ENCODE peak calls at places on chromosome 10, in ten cellular contexts. V, U, P, B, K, O, Y, I, T and Q are unnamed samples.

GRCh38 chr10:80464557-80465466 is 10.7 kb downstream of the TSPAN14 start:
- DNase-seq in V (peak; percentile 40), U (peak; percentile 47), P (no peak), B (no peak), K (peak; percentile 35), O (peak; percentile 53), Y (no peak), I (no peak), T (peak; percentile 53), Q (no peak)

GRCh38 chr10:9603972-9604371 is 1413.7 kb upstream of the CELF2 start:
- DNase-seq in V (no peak), U (no peak), P (no peak), B (no peak), K (no peak), O (no peak), Y (no peak), I (no peak), T (no peak), Q (no peak)

GRCh38 chr10:17217661-17218306 is 10.3 kb upstream of the VIM start:
- DNase-seq in V (no peak), U (no peak), P (no peak), B (no peak), K (no peak), O (no peak), Y (no peak), I (no peak), T (peak; percentile 94), Q (no peak)

GRCh38 chr10:79055892-79056291 is 12.9 kb upstream of the ZMIZ1 start:
- DNase-seq in V (no peak), U (no peak), P (no peak), B (no peak), K (no peak), O (peak; percentile 13), Y (peak; percentile 9), I (no peak), T (no peak), Q (no peak)

GRCh38 chr10:11330383-11331020 is 280.9 kb downstream of the USP6NL start:
- DNase-seq in V (no peak), U (no peak), P (no peak), B (no peak), K (no peak), O (no peak), Y (no peak), I (peak; percentile 44), T (peak; percentile 59), Q (peak; percentile 54)

GRCh38 chr10:32084484-32084883 is 28.3 kb upstream of the KIF5B start:
- DNase-seq in V (no peak), U (no peak), P (no peak), B (no peak), K (no peak), O (no peak), Y (peak; percentile 18), I (no peak), T (peak; percentile 21), Q (no peak)

GRCh38 chr10:130999376-131000202 is 311.9 kb downstream of the TCERG1L start:
- DNase-seq in V (no peak), U (no peak), P (no peak), B (no peak), K (no peak), O (no peak), Y (no peak), I (no peak), T (no peak), Q (no peak)

GRCh38 chr10:2051108-2051507 is 313.8 kb upstream of the ADARB2 start:
- DNase-seq in V (no peak), U (no peak), P (no peak), B (no peak), K (no peak), O (no peak), Y (no peak), I (no peak), T (no peak), Q (no peak)

DNA sequence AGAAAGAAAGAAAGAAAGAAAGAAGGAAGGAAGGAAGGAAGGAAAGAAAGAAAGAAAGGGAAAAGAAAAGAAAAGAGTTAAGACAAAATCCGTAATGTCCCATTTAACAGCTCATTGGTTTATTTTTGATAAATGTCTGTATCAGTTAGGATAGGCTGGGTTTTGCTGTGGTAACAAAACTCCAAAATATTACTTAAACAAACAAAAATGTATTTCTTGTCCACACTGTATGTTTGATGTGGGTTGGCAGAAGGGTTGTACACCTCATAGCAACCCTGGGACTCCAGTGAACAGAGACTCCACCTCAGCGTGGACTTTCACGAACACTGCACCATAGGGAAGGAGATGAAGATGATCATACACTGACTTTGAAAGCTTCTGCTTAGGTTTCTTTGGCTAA is 59.6 kb downstream of the PPP1R3C start:
- DNase-seq in V (no peak), U (no peak), P (no peak), B (no peak), K (no peak), O (no peak), Y (no peak), I (no peak), T (no peak), Q (no peak)
- H3K4me3 ChIP-seq in V (no peak overlapping the region), U (no peak overlapping the region), P (no peak overlapping the region), B (no peak overlapping the region), K (no peak overlapping the region), O (no peak overlapping the region), Y (no peak overlapping the region), I (no peak overlapping the region), T (no peak overlapping the region), Q (no peak overlapping the region)

DNA sequence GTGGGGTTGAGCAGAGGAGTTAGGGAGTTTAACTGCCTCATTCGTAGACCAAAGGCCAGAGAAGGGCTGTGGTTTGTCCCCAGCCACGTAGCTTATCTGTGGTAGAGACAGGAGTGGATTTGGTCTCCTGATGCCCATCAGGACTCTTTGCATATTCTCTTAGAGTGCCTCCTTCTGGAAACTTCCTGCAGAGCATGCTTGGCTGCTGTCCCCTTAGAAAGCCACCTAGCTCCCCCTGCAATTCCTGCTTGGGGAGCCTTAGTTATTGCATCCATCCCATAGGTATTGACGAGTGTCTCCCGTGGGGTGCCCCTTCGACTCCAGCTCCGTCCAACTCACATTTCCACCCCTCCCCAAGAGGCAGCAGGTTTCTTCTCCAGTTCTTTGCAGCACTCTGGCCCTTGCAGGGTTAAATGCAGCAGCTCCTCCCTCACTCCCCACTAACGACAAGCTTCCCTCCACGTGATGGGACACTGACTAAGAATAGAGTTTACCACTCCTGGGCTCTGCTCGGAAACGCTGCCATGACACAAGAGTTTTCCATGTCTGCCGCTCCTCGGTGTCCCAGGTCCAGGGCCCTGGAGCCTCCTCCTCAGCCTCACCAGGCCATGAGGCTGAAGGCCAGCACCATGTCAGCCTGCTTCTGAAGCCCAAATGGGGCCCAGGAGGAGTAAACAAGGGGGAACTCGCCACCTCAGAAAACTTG is 147.8 kb upstream of the UNC5B start:
- DNase-seq in V (no peak), U (peak; percentile 15), P (peak; percentile 30), B (no peak), K (no peak), O (peak; percentile 71), Y (no peak), I (no peak), T (no peak), Q (no peak)
- TF ChIP-seq CTCF in V (peak; percentile 26), U (peak; percentile 25), P (peak; percentile 62), B (no peak), K (no peak), O (peak; percentile 23), Y (no peak), I (no peak), T (no peak), Q (no peak)

GRCh38 chr10:67834375-67834774 is 3.6 kb downstream of the DNAJC12 start:
- DNase-seq in V (no peak), U (no peak), P (no peak), B (no peak), K (no peak), O (no peak), Y (no peak), I (no peak), T (no peak), Q (no peak)

GRCh38 chr10:67839957-67840356 is 2.0 kb upstream of the DNAJC12 start:
- DNase-seq in V (no peak), U (no peak), P (peak; percentile 93), B (no peak), K (no peak), O (no peak), Y (no peak), I (no peak), T (no peak), Q (no peak)

GRCh38 chr10:67836972-67837371 is 1.0 kb downstream of the DNAJC12 start:
- DNase-seq in V (no peak), U (no peak), P (no peak), B (no peak), K (no peak), O (no peak), Y (no peak), I (no peak), T (no peak), Q (no peak)

GRCh38 chr10:67837519-67838314 is at the start of gene DNAJC12:
- DNase-seq in V (peak; percentile 96), U (peak; percentile 93), P (peak; percentile 78), B (no peak), K (no peak), O (no peak), Y (no peak), I (peak; percentile 70), T (peak; percentile 36), Q (no peak)

DNA sequence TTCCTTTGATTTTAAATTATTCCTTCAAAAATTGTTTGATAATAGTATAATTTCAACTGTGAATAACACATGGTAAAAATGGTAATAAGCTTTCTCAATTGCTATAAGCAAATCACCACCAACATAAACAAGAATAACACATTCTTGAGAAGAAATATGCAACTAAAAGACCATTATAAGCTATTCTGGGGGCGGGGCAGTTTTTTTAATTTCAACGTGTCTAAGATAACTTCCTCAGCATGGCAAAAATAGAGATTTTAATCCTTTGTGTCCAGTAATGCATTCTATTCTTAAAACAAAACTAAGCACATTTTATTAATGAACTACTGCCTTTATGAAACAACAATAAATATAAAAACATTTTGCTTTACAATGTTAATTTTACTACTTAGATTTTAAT is 1.5 kb downstream of the DNAJC12 start:
- DNase-seq in V (peak; percentile 70), U (peak; percentile 46), P (no peak), B (no peak), K (no peak), O (no peak), Y (no peak), I (no peak), T (no peak), Q (no peak)
- H3K4me3 ChIP-seq in V (peak overlapping the region; percentile 55), U (peak overlapping the region; percentile 85), P (peak overlapping the region; percentile 13), B (no peak overlapping the region), K (no peak overlapping the region), O (no peak overlapping the region), Y (no peak overlapping the region), I (no peak overlapping the region), T (no peak overlapping the region), Q (no peak overlapping the region)

GRCh38 chr10:83075395-83076072 is 1063.8 kb upstream of the GHITM start:
- DNase-seq in V (no peak), U (no peak), P (no peak), B (no peak), K (no peak), O (no peak), Y (no peak), I (no peak), T (no peak), Q (peak; percentile 20)

GRCh38 chr10:83078645-83079044 is 1060.7 kb upstream of the GHITM start:
- DNase-seq in V (no peak), U (no peak), P (no peak), B (no peak), K (no peak), O (no peak), Y (no peak), I (no peak), T (no peak), Q (no peak)

GRCh38 chr10:83078160-83078559 is 1061.1 kb upstream of the GHITM start:
- DNase-seq in V (no peak), U (no peak), P (peak; percentile 1), B (no peak), K (no peak), O (no peak), Y (no peak), I (no peak), T (no peak), Q (no peak)

DNA sequence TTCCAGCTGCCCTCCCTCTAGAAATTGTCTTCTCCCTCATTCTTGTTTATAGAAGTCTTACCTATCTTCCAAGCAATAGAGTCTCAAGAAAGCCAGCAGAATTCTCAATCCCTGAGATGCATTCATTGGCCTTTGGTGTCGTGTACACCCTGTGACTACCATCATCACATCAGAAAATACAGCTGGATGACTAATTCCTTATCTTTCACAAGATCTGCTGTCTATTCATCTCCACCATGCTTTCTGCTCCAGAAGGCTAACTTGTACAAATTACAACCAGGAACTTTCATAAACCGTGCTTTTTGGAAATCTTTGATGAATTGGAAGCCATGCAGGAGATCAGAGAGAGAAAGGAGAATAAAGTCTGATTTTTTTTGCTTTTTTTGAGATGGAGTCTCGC is 1062.9 kb upstream of the GHITM start:
- DNase-seq in V (no peak), U (no peak), P (no peak), B (no peak), K (no peak), O (no peak), Y (no peak), I (no peak), T (no peak), Q (no peak)
- TF ChIP-seq CTCF in V (no peak), U (no peak), P (no peak), B (no peak), K (no peak), O (no peak), Y (no peak), I (no peak), T (no peak), Q (no peak)